ENCODE peak calls at places on chromosomes 1 and 21, in eight cellular contexts. M, B, V, Q, C, Z, G and T are unnamed samples.

GRCh38 chr1:24275104-24275410 is 44.1 kb upstream of the GRHL3 start:
- DNase-seq in V (no peak), Z (no peak), M (no peak), B (no peak), Q (no peak), G (no peak), C (no peak), T (no peak)

GRCh38 chr1:105436589-105437259 is 1619.8 kb upstream of the PRMT6 start:
- DNase-seq in V (no peak), M (no peak), G (no peak), C (no peak), Z (no peak), Q (no peak), B (no peak), T (peak)

GRCh38 chr1:246295968-246296367 is 211.1 kb downstream of the SMYD3 start:
- DNase-seq in G (no peak), B (no peak), C (no peak), Z (no peak), Q (no peak), M (no peak), V (no peak), T (no peak)

GRCh38 chr1:64823691-64824476 is 79.0 kb downstream of the RAVER2 start:
- DNase-seq in Q (no peak), C (peak), Z (no peak), V (peak), M (no peak), G (peak), B (peak), T (no peak)

GRCh38 chr1:231500666-231501065 is 27.8 kb upstream of the TSNAX start:
- DNase-seq in B (no peak), Z (no peak), V (no peak), G (no peak), C (no peak), M (no peak), Q (no peak), T (no peak)

GRCh38 chr1:25137106-25137505 is 95.2 kb downstream of the SYF2 start:
- DNase-seq in Z (no peak), G (no peak), Q (no peak), B (no peak), C (no peak), V (no peak), M (no peak), T (no peak)

GRCh38 chr1:29804181-29804899 is 568.0 kb downstream of the PTPRU start:
- DNase-seq in Q (no peak), V (no peak), Z (peak), B (peak), G (no peak), M (no peak), C (no peak), T (peak)

GRCh38 chr1:205077158-205077933 is 6.9 kb downstream of the TMEM81 start:
- DNase-seq in Z (no peak), C (no peak), Q (no peak), M (no peak), G (no peak), B (no peak), V (no peak), T (no peak)

GRCh38 chr1:166944186-166944967 is 31.0 kb downstream of the ILDR2 start:
- DNase-seq in G (no peak), V (no peak), B (no peak), Z (no peak), Q (no peak), C (no peak), M (no peak), T (no peak)

DNA sequence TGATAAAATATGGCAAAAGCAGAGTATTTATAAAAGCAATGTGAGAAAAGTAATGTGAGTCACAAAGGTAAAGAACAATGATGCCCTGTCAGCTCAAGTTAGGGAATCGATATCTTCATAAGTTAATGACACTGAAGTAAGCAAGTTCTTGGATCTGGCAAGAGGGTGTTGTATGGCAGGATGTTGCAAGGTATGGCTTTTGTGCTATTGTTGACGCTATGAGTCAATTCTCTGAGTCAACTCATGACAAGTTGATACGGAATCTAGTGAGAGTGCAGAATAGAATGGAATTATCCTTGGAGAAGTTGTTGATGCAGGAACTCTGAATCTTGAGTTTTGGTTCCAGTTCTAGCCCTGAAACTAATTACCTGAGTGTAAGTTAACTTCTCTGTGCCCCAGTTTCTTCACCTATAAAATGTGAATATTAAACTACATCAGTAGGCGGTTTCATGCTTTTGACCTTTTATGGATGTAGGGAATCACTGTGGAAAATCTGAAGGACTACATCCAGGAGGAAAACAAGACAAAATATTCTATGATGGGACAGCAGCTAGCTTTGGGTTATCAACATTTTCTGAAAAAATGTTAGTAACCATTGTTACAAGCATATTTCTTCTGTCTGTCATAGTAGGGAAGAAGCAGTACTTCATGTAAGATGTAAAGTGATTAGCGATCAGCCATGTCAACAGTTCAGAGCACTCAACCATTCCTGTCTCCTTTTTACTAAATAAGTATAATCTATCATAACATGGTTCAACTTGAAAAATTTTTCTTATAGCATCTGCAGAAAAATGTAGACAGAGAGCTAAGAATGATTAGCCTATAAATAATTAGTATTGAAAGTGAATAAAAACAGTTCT is 96.9 kb downstream of the ATP6V1G3 start:
- DNase-seq in C (peak), V (no peak), Q (no peak), Z (no peak), M (no peak), G (no peak), B (no peak), T (no peak)
- TF ChIP-seq POLR2AphosphoS5 in C (peak), V (no peak), Q (no peak), Z (no peak), M (no peak), G (no peak), B (no peak), T (no peak)

DNA sequence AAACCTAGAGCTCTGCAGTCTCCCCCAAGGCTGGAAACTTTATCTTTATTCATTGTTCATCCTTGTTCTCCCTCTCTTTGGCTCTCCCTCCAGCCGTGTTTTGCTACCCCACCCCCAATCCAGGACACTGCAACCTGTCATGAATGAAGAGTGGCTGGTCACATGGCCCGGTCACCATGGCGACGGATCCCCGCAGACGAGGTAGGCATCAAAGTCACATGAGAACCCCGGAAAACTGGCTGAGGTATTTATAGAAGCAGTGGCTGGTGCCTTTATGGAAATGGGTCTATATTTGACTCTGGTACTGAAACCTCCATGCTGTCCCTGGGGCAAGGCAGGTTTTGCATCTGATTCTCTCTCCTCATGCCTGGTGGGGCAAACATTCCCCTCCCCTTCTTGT is 13.4 kb upstream of the SLC6A17 start:
- DNase-seq in C (no peak), G (peak), M (no peak), Z (no peak), Q (no peak), V (no peak), B (peak), T (no peak)
- TF ChIP-seq POLR2AphosphoS5 in C (no peak), G (no peak), M (no peak), Z (no peak), Q (no peak), V (no peak), B (no peak), T (no peak)

DNA sequence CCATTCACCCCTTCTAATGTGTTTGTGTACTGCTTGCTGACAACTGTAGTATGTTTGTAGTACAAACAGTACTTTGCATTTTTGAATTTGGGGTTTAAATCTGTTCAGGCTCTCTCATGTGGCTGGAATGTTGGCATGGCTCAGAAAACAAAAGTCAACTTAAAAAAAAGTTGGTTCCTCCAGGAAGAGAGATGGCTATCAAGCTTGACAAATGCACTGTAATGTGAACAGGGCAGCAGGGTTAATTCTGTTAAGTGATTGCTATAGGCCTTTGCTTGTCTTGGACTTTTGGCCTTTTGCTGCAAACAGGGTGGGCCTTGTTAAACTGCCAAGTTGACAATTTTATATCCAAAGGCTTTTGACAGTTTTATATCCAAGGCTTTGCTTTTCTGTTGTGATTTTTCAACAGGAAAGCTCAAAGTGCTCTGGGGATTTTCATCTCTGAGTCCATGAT is 169.8 kb downstream of the LTN1 start:
- DNase-seq in B (no peak), G (no peak), V (peak), M (no peak), C (no peak), Z (no peak), Q (no peak), T (no peak)
- TF ChIP-seq POLR2AphosphoS5 in B (peak), G (no peak), V (peak), M (no peak), C (no peak), Z (no peak), Q (peak), T (peak)

DNA sequence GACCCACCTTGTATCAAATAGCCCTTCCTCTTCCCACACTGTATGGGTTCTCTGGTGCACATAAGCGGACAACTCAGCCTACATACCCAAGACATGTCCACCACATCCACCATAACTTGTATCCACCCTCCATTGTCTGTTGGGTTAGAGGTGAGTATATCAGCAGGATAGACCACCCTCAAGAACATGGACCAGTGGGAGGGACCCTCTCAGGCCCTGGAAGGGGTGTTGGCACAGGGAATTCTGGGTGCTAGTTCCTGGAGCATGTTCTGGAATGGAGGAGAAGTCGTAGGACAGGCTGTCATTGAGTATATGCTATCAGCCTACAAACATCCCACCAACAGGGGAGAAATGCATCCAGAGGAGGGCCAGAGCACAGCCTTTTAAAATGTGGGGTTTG is 7.4 kb downstream of the CD55 start:
- DNase-seq in C (no peak), M (no peak), Z (no peak), Q (no peak), V (no peak), G (no peak), B (no peak), T (no peak)
- TF ChIP-seq POLR2AphosphoS5 in C (no peak), M (no peak), Z (no peak), Q (no peak), V (no peak), G (peak), B (no peak), T (no peak)

GRCh38 chr1:182740120-182740519 is 49.5 kb upstream of the NPL start:
- DNase-seq in B (no peak), V (no peak), Q (no peak), C (no peak), M (no peak), Z (no peak), G (no peak), T (no peak)
- TF ChIP-seq POLR2AphosphoS5 in B (no peak), V (no peak), Q (no peak), C (no peak), M (no peak), Z (no peak), G (no peak), T (no peak)

GRCh38 chr1:193013005-193013404 is 46.2 kb downstream of the UCHL5 start:
- DNase-seq in Q (no peak), C (no peak), G (no peak), V (no peak), Z (no peak), M (no peak), B (no peak), T (no peak)
- TF ChIP-seq POLR2AphosphoS5 in Q (peak), C (no peak), G (no peak), V (no peak), Z (no peak), M (no peak), B (peak), T (no peak)

DNA sequence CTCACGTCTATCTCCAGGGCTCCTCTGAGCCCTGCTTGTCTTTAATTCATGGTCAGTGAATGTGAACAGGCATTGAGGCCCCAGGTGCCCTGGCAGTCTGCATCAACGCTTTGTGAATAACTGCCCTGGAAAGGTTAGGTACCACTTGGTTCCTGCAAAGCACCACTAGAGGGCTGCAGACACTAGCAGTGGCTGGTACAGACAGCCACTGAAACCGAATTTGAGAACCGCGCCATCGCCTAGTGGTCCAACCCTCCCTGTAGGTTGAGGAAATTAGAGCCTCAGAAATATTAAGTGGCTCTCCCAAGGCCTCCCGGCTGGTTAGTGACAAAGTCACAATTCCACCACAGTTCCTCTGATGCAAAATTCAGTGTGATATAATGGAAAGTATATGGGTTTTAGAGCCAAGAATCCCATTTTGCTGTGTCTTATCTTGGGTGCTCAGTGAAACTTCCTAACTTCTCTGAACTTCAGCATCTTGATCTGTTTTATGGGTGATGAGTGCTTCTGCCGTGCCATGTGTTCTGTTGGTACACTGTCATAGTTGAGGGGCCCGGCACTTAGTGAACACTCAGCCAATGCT is 46.2 kb upstream of the BCL9 start:
- DNase-seq in B (peak), Z (peak), M (no peak), Q (peak), C (peak), V (peak), G (peak), T (no peak)
- TF ChIP-seq POLR2AphosphoS5 in B (no peak), Z (no peak), M (no peak), Q (no peak), C (no peak), V (no peak), G (no peak), T (no peak)

GRCh38 chr1:3197781-3198316 is 128.8 kb downstream of the PRDM16 start:
- DNase-seq in M (no peak), C (no peak), Q (no peak), B (no peak), V (no peak), Z (no peak), G (no peak), T (peak)
- TF ChIP-seq POLR2AphosphoS5 in M (no peak), C (no peak), Q (no peak), B (no peak), V (no peak), Z (no peak), G (no peak), T (no peak)